ENCODE peak calls at places on chromosomes 13 and 19, in four cellular contexts. I is IMR-90, A is H9, B is H1. X is an unnamed sample.

GRCh38 chr19:35501684-35502083 is 11.4 kb upstream of the KRTDAP start:
- DNase-seq in A (no peak), I (no peak), B (no peak), X (peak; percentile 59)

GRCh38 chr13:64662887-64663593 is 2567.1 kb downstream of the PCDH9 start:
- DNase-seq in I (no peak), B (no peak), A (no peak), X (no peak)

GRCh38 chr19:3665681-3666544 is 34.4 kb downstream of the PIP5K1C start:
- DNase-seq in A (peak; percentile 70), B (peak; percentile 96), I (no peak), X (no peak)

GRCh38 chr13:40187324-40187795 is 479.1 kb downstream of the FOXO1 start:
- DNase-seq in A (peak; percentile 38), I (no peak), B (no peak), X (peak; percentile 67)

GRCh38 chr13:40503966-40504591 is 162.4 kb downstream of the FOXO1 start:
- DNase-seq in B (no peak), A (no peak), I (peak; percentile 25), X (peak; percentile 94)

GRCh38 chr13:75635101-75635620 is 969 bp upstream of the LMO7 start:
- DNase-seq in I (no peak), B (no peak), A (peak; percentile 46), X (peak; percentile 56)

GRCh38 chr19:436413-436950 is 24.4 kb downstream of the SHC2 start:
- DNase-seq in A (no peak), I (no peak), B (no peak), X (no peak)

GRCh38 chr19:33245948-33246728 is 20.5 kb upstream of the SLC7A10 start:
- DNase-seq in I (no peak), B (peak; percentile 73), A (no peak), X (peak; percentile 23)

GRCh38 chr13:72983085-72983768 is 75.6 kb upstream of the KLF5 start:
- DNase-seq in B (no peak), I (peak; percentile 69), A (no peak), X (no peak)

GRCh38 chr19:54523403-54523802 is 20.8 kb downstream of the LAIR2 start:
- DNase-seq in B (no peak), A (no peak), I (peak; percentile 39), X (no peak)

GRCh38 chr13:71021810-71022422 is 845.1 kb downstream of the DACH1 start:
- DNase-seq in B (no peak), A (no peak), I (no peak), X (no peak)

GRCh38 chr19:41426952-41427646 is at the start of gene B3GNT8:
- DNase-seq in I (peak; percentile 34), B (peak; percentile 88), A (peak; percentile 93), X (peak; percentile 94)

GRCh38 chr13:48188640-48189039 is 44.4 kb upstream of the ITM2B start:
- DNase-seq in I (no peak), A (no peak), B (no peak), X (no peak)

GRCh38 chr19:51959791-51960190 is 26.8 kb downstream of the ZNF350 start:
- DNase-seq in A (no peak), B (no peak), I (peak; percentile 42), X (no peak)

GRCh38 chr19:13149628-13150186 is 468 bp downstream of the STX10 start:
- DNase-seq in A (peak; percentile 61), B (peak; percentile 72), I (no peak), X (no peak)

GRCh38 chr19:57348136-57348535 is 2.9 kb upstream of the ZNF304 start:
- DNase-seq in B (no peak), I (peak; percentile 55), A (no peak), X (no peak)

GRCh38 chr19:17107546-17108452 is 32.2 kb downstream of the MYO9B start:
- DNase-seq in B (no peak), I (peak; percentile 98), A (no peak), X (peak; percentile 59)

GRCh38 chr13:21078501-21078900 is 17.1 kb upstream of the LATS2 start:
- DNase-seq in B (no peak), A (no peak), I (peak; percentile 42), X (no peak)

GRCh38 chr19:3194063-3194702 is 8.5 kb downstream of the NCLN start:
- DNase-seq in A (no peak), B (no peak), I (no peak), X (no peak)

GRCh38 chr13:112814905-112815585 is 125.2 kb downstream of the ATP11A start:
- DNase-seq in A (no peak), B (no peak), I (peak; percentile 44), X (no peak)

GRCh38 chr13:106238690-106239089 is 296.8 kb downstream of the EFNB2 start:
- DNase-seq in B (no peak), A (no peak), I (no peak), X (no peak)

GRCh38 chr19:18762125-18763023 is 28.7 kb downstream of the COMP start:
- DNase-seq in A (no peak), B (no peak), I (no peak), X (peak; percentile 24)

GRCh38 chr19:43524922-43525835 is 1.8 kb downstream of the ETHE1 start:
- DNase-seq in B (peak; percentile 63), I (peak; percentile 32), A (peak; percentile 64), X (peak; percentile 55)

GRCh38 chr19:15194938-15195337 is 5.9 kb downstream of the NOTCH3 start:
- DNase-seq in I (peak; percentile 59), A (no peak), B (no peak), X (no peak)

GRCh38 chr13:40666905-40667621 is 622 bp upstream of the FOXO1 start:
- DNase-seq in A (no peak), I (no peak), B (peak; percentile 67), X (peak; percentile 78)

GRCh38 chr13:35987572-35988513 is 143.3 kb downstream of the DCLK1 start:
- DNase-seq in A (peak; percentile 43), I (no peak), B (peak; percentile 72), X (no peak)

GRCh38 chr19:7263066-7263465 is 31.1 kb downstream of the INSR start:
- DNase-seq in A (no peak), B (no peak), I (no peak), X (no peak)

GRCh38 chr13:79530270-79530669 is 49.3 kb downstream of the NDFIP2 start:
- DNase-seq in A (no peak), I (no peak), B (no peak), X (no peak)

GRCh38 chr13:46641274-46642081 is 88.5 kb downstream of the LRCH1 start:
- DNase-seq in A (no peak), B (no peak), I (no peak), X (no peak)

GRCh38 chr19:3499738-3500428 is 591 bp downstream of the DOHH start:
- DNase-seq in I (no peak), B (no peak), A (no peak), X (no peak)

GRCh38 chr13:26867451-26868067 is 107.0 kb upstream of the GPR12 start:
- DNase-seq in I (peak; percentile 14), A (no peak), B (peak; percentile 62), X (peak; percentile 12)

GRCh38 chr13:29905845-29906244 is 55.4 kb upstream of the UBL3 start:
- DNase-seq in A (no peak), I (peak; percentile 56), B (no peak), X (no peak)

GRCh38 chr19:11164278-11164677 is 8.7 kb upstream of the SPC24 start:
- DNase-seq in I (no peak), A (no peak), B (no peak), X (no peak)

GRCh38 chr13:84896128-84896527 is 903.1 kb downstream of the SLITRK6 start:
- DNase-seq in A (no peak), I (peak; percentile 61), B (peak; percentile 53), X (peak; percentile 63)

GRCh38 chr13:110444226-110444653 is 117.3 kb downstream of the RAB20 start:
- DNase-seq in I (peak; percentile 20), A (no peak), B (no peak), X (no peak)

GRCh38 chr19:46321653-46322052 is 24.8 kb downstream of the HIF3A start:
- DNase-seq in B (no peak), I (no peak), A (no peak), X (no peak)
- H3K23ac ChIP-seq in B (no peak overlapping the region), I (no peak overlapping the region), A (no peak overlapping the region), X (no peak overlapping the region)

GRCh38 chr19:9672893-9673292 is 2.0 kb downstream of the ZNF562 start:
- DNase-seq in A (no peak), I (no peak), B (no peak), X (peak; percentile 23)
- H3K56ac ChIP-seq in A (no peak overlapping the region), I (no peak overlapping the region), B (no peak overlapping the region), X (no peak overlapping the region)

DNA sequence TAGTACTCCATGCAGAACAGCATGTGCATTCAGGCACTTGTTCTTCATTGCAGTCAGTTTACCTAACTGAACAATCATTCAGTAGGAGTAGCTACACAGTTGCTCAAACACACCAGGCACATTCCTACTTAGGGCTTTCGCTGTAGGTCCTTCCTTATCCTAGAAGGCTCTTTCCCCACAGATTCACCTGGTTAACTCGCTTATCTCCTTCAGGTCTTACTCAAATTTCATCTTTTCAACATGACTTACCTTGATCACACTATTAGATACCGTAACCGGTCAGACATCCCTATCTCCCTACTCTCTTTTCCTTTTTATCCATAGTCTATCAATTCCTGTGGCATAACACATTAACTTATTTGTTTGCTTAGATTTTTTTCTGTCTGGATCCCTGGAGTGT is 14.6 kb downstream of the EDNRB start:
- DNase-seq in A (no peak), I (no peak), B (no peak), X (no peak)
- H2BK5ac ChIP-seq in A (no peak overlapping the region), I (no peak overlapping the region), B (no peak overlapping the region), X (no peak overlapping the region)

DNA sequence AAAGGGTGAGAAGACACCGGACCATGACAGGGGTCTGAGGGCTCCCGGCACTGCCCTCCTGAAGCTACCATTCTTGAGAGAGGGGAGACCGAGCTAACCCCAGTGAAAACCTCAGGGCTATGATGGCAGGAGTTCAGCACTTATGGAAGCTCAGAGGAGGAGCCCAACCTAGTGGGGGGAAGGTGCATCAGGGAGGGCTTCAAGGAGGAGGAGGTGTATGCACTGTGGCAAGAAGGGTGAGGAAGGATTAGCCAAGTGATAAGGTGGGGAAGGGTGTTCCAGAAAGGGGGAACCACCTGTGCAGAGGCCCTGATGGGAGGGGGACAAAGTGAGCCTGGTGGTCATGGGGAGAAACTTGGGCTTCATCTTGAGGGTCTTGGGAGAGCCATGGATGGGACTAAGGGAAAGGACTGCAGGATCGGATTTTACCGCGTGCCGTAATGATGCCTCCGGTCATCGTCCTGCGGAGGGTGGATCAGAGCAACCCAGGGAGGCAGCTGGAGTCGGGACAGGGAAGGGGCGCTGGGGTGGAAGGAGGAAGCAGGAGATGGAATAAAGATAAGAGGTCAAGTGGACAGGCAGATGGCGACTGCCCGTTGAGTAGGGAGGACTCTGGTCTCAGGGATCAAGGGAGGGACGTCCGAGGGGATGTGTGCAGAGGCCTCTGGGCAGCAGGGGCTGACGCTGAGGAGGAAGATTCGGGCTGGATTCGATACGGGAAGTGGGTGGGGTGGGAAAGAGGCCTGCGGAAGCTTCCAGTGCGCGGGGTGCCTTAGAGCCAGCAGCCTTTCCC is 13.3 kb upstream of the PSMD8 start:
- DNase-seq in A (no peak), B (no peak), I (no peak), X (no peak)
- H3K23ac ChIP-seq in A (no peak overlapping the region), B (no peak overlapping the region), I (no peak overlapping the region), X (no peak overlapping the region)

GRCh38 chr13:50073340-50073739 is 58.1 kb downstream of the KCNRG start:
- DNase-seq in A (no peak), B (no peak), I (no peak), X (no peak)
- H3K56ac ChIP-seq in A (no peak overlapping the region), B (no peak overlapping the region), I (no peak overlapping the region), X (no peak overlapping the region)